ENCODE peak calls at places on chromosomes 1 and 21, in seven cellular contexts. W is LoVo; S is GM10248; G is CD8-positive, alpha-beta T cell; P is astrocyte of the spinal cord; Z is AG04450; Y is mesendoderm. Q is an unnamed sample.

GRCh38 chr1:48776400-48777218 is at the start of gene BEND5:
- DNase-seq in S (peak), Y (peak), P (peak), G (peak), W (no peak), Z (peak), Q (no peak)

GRCh38 chr1:89363196-89363595 is 663 bp upstream of the GBP6 start:
- DNase-seq in Z (no peak), S (peak), Y (no peak), W (no peak), P (peak), G (no peak), Q (peak)

GRCh38 chr21:27422435-27422834 is 455.5 kb upstream of the ADAMTS5 start:
- DNase-seq in W (no peak), S (no peak), P (peak), G (no peak), Y (no peak), Z (no peak), Q (no peak)

GRCh38 chr21:26846036-26846931 is 1.1 kb upstream of the ADAMTS1 start:
- DNase-seq in Y (peak), S (no peak), W (no peak), P (peak), Z (no peak), G (no peak), Q (no peak)

GRCh38 chr1:8217011-8217711 is 100.8 kb upstream of the SLC45A1 start:
- DNase-seq in Z (no peak), Y (peak), G (no peak), W (no peak), S (peak), P (no peak), Q (no peak)

GRCh38 chr1:231236131-231236571 is 4.9 kb upstream of the GNPAT start:
- DNase-seq in P (no peak), G (no peak), Y (no peak), Z (no peak), S (no peak), W (no peak), Q (no peak)

GRCh38 chr1:169585184-169585583 is 1.1 kb downstream of the F5 start:
- DNase-seq in P (no peak), Y (no peak), Z (no peak), G (no peak), W (no peak), S (no peak), Q (no peak)

GRCh38 chr1:248404024-248404423 is 1.2 kb downstream of the OR2T1 start:
- DNase-seq in Y (peak), P (no peak), W (no peak), S (no peak), G (no peak), Z (no peak), Q (no peak)

GRCh38 chr21:41168391-41169257 is 664 bp downstream of the BACE2 start:
- DNase-seq in Y (peak), Z (no peak), P (peak), G (no peak), S (peak), W (peak), Q (peak)

GRCh38 chr1:183783896-183784637 is 20.9 kb upstream of the RGL1 start:
- DNase-seq in Z (peak), G (no peak), P (peak), Y (no peak), W (no peak), S (no peak), Q (no peak)

GRCh38 chr1:906532-907420 is 16.9 kb upstream of the SAMD11 start:
- DNase-seq in W (no peak), G (no peak), Z (no peak), S (no peak), Y (no peak), P (peak), Q (no peak)

GRCh38 chr1:228228601-228229074 is 20.8 kb downstream of the OBSCN start:
- DNase-seq in S (no peak), W (no peak), G (no peak), Z (peak), Y (no peak), P (peak), Q (no peak)

GRCh38 chr1:70034403-70034802 is 171.0 kb downstream of the LRRC40 start:
- DNase-seq in Z (peak), P (peak), S (no peak), W (peak), G (no peak), Y (peak), Q (no peak)

GRCh38 chr1:19009882-19010321 is 53.4 kb upstream of the IFFO2 start:
- DNase-seq in W (peak), Z (peak), P (peak), S (no peak), G (no peak), Y (peak), Q (no peak)

GRCh38 chr21:41164981-41165650 is 2.8 kb upstream of the BACE2 start:
- DNase-seq in S (no peak), P (no peak), G (no peak), W (peak), Y (no peak), Z (no peak), Q (no peak)

GRCh38 chr1:26156285-26157038 is 2.4 kb upstream of the FAM110D start:
- DNase-seq in S (no peak), Y (peak), P (no peak), Z (no peak), G (no peak), W (no peak), Q (no peak)

GRCh38 chr1:247487057-247487456 is 29.2 kb upstream of the OR2B11 start:
- DNase-seq in P (peak), G (no peak), W (peak), Z (peak), S (peak), Y (peak), Q (peak)

GRCh38 chr1:8598060-8598724 is 219.2 kb downstream of the RERE start:
- DNase-seq in Z (no peak), P (peak), Y (peak), S (no peak), W (no peak), G (no peak), Q (no peak)

GRCh38 chr1:245363821-245364220 is 209.0 kb downstream of the KIF26B start:
- DNase-seq in W (no peak), P (peak), Y (no peak), S (no peak), Z (no peak), G (no peak), Q (no peak)

GRCh38 chr1:31239653-31240241 is at the start of gene NKAIN1:
- DNase-seq in W (peak), G (no peak), S (no peak), Z (no peak), Y (peak), P (no peak), Q (no peak)

GRCh38 chr1:11691928-11692711 is 610 bp downstream of the DRAXIN start:
- DNase-seq in G (no peak), Z (no peak), P (no peak), Y (no peak), S (no peak), W (no peak), Q (no peak)

GRCh38 chr1:6471086-6471841 is 5.3 kb upstream of the TNFRSF25 start:
- DNase-seq in W (peak), S (no peak), P (no peak), G (no peak), Y (no peak), Z (no peak), Q (no peak)

GRCh38 chr21:32336711-32337110 is 38.1 kb downstream of the MRAP start:
- DNase-seq in Z (no peak), P (peak), Y (no peak), W (no peak), G (no peak), S (no peak), Q (no peak)

GRCh38 chr21:42474043-42474831 is 21.8 kb downstream of the RSPH1 start:
- DNase-seq in S (peak), P (no peak), W (peak), Y (peak), Z (no peak), G (no peak), Q (no peak)

GRCh38 chr1:60427701-60428100 is 354.1 kb upstream of the C1orf87 start:
- DNase-seq in P (no peak), Z (no peak), S (no peak), G (no peak), W (no peak), Y (no peak), Q (no peak)

Q was measured in MM.1S.